ENCODE peak calls at places on chromosomes 7 and 10, in eight cellular contexts. U is effector memory CD8-positive, alpha-beta T cell; X is body of pancreas; N is activated effector memory CD4-positive, alpha-beta T cell treated with Interleukin-2 at 50 U/mL for 16 hours; S is Jurkat, Clone E6-1; L is LHCN-M2; O is small intestine; G is ELR. I is an unnamed sample.

GRCh38 chr10:28532509-28533314 is at the start of gene WAC:
- DNase-seq in U (peak; percentile 98), X (peak; percentile 96), N (peak; percentile 94), S (peak; percentile 85), L (peak; percentile 89), O (peak; percentile 93), G (peak; percentile 94), I (peak; percentile 51)

GRCh38 chr7:51679358-51679757 is 362.7 kb upstream of the COBL start:
- DNase-seq in U (no peak), X (no peak), N (no peak), S (no peak), L (no peak), O (no peak), G (no peak), I (no peak)

GRCh38 chr10:97585439-97585811 is 1.2 kb downstream of the HOGA1 start:
- DNase-seq in U (no peak), X (no peak), N (no peak), S (no peak), L (no peak), O (no peak), G (no peak), I (no peak)

GRCh38 chr7:43834463-43835251 is 34.7 kb downstream of the MRPS24 start:
- DNase-seq in U (peak; percentile 33), X (peak; percentile 6), N (peak; percentile 15), S (peak; percentile 56), L (peak; percentile 56), O (peak; percentile 81), G (peak; percentile 74), I (no peak)

GRCh38 chr10:95363303-95363912 is 72.6 kb upstream of the PDLIM1 start:
- DNase-seq in U (peak; percentile 48), X (peak; percentile 71), N (no peak), S (peak; percentile 67), L (peak; percentile 49), O (peak; percentile 81), G (peak; percentile 78), I (no peak)

GRCh38 chr7:51802698-51803097 is 486.1 kb upstream of the COBL start:
- DNase-seq in U (no peak), X (no peak), N (no peak), S (no peak), L (no peak), O (no peak), G (no peak), I (no peak)

GRCh38 chr10:13939391-13939790 is 352.6 kb downstream of the PRPF18 start:
- DNase-seq in U (no peak), X (no peak), N (no peak), S (no peak), L (peak; percentile 78), O (no peak), G (no peak), I (no peak)

GRCh38 chr10:21145751-21146445 is 248.8 kb upstream of the NEBL start:
- DNase-seq in U (no peak), X (no peak), N (no peak), S (no peak), L (no peak), O (no peak), G (no peak), I (no peak)

GRCh38 chr10:89207801-89208551 is 859 bp upstream of the CH25H start:
- DNase-seq in U (no peak), X (peak; percentile 27), N (peak; percentile 7), S (no peak), L (no peak), O (peak; percentile 10), G (peak; percentile 47), I (no peak)

GRCh38 chr10:48937796-48938195 is 1.8 kb downstream of the LRRC18 start:
- DNase-seq in U (no peak), X (no peak), N (no peak), S (no peak), L (no peak), O (no peak), G (no peak), I (no peak)

GRCh38 chr7:926061-927030 is 28.1 kb downstream of the ADAP1 start:
- DNase-seq in U (no peak), X (peak; percentile 2), N (no peak), S (no peak), L (no peak), O (peak; percentile 95), G (no peak), I (no peak)

GRCh38 chr7:22576941-22577927 is 77.2 kb upstream of the STEAP1B start:
- DNase-seq in U (no peak), X (peak; percentile 74), N (no peak), S (no peak), L (peak; percentile 97), O (no peak), G (peak; percentile 95), I (peak; percentile 96)

GRCh38 chr10:69895759-69896158 is 94.1 kb downstream of the COL13A1 start:
- DNase-seq in U (no peak), X (peak; percentile 25), N (no peak), S (no peak), L (peak; percentile 13), O (no peak), G (peak; percentile 30), I (peak; percentile 71)